ENCODE peak calls at places on chromosomes 16 and 17, in eight cellular contexts. S is GM23248; Z is hepatocyte; H is right lobe of liver; I is left ventricle myocardium inferior; L is CD4-positive, alpha-beta memory T cell; A is endothelial cell of umbilical vein; P is left lung. N is an unnamed sample. For H3K36me3, the result is how much of the 10 kb centered on the place peaks cover.

GRCh38 chr17:82664701-82665182 is 16.5 kb upstream of the WDR45B start:
- DNase-seq in Z (no peak), L (no peak), P (peak), H (no peak), S (no peak), I (no peak), A (no peak), N (no peak)

GRCh38 chr16:50273888-50274770 is 7.8 kb downstream of the ADCY7 start:
- DNase-seq in L (peak), Z (no peak), S (no peak), P (peak), A (no peak), I (no peak), H (peak), N (peak)

GRCh38 chr16:11627822-11628457 is 40.3 kb upstream of the SNN start:
- DNase-seq in H (no peak), P (no peak), Z (peak), I (no peak), L (no peak), A (no peak), S (peak), N (no peak)

GRCh38 chr17:62109378-62109902 is 44.4 kb upstream of the MED13 start:
- DNase-seq in A (peak), P (no peak), S (peak), H (peak), Z (peak), I (no peak), L (peak), N (peak)

GRCh38 chr17:32807577-32807976 is 69.3 kb downstream of the MYO1D start:
- DNase-seq in I (no peak), H (no peak), S (no peak), Z (no peak), A (peak), P (no peak), L (no peak), N (no peak)

GRCh38 chr17:14793237-14793636 is 471.9 kb downstream of the PMP22 start:
- DNase-seq in P (no peak), S (peak), A (no peak), H (no peak), Z (no peak), I (no peak), L (no peak), N (no peak)

GRCh38 chr16:17365211-17365541 is 105.6 kb downstream of the XYLT1 start:
- DNase-seq in S (no peak), P (no peak), Z (no peak), I (no peak), A (no peak), L (no peak), H (no peak), N (no peak)

GRCh38 chr17:44677136-44677535 is 12.4 kb downstream of the CCDC43 start:
- DNase-seq in P (no peak), H (no peak), S (peak), A (peak), I (no peak), L (no peak), Z (no peak), N (no peak)

DNA sequence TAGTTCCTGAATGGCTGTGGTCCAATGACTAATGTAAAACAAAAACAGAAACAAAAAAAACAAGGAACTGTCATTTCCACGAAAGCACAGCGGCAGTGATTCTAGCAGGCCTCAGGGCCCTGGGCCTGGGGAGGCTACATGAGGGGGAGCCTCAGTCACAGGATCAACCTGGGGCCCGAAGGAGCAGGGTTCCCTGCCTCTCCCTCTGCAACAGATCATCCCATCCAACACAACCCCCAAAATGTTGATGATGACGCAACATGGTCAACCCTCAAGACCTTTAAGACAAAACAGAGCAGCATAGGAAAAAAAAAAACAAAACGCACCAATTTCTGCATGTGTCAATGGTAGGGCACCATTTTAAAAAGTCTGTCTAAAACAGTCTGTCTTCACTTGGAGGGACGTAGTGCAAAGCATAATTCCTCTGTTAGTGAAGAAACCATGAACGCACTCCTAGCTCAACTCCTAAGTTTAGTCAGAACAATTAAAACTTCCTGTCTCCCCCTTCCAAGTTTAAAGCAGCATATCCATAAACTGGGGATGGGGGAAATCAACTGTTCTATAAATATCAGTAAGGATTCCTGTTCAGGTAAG is 32.3 kb downstream of the AXIN2 start:
- DNase-seq in L (no peak), I (no peak), Z (no peak), A (no peak), P (no peak), H (no peak), S (no peak), N (no peak)
- H3K36me3 ChIP-seq in L (under half), I (under half), Z (under half), A (under half), P (under half), H (under half), S (under half), N (under half)

GRCh38 chr16:86070511-86070910 is 171.5 kb downstream of the IRF8 start:
- DNase-seq in L (no peak), I (no peak), S (no peak), A (no peak), P (no peak), Z (no peak), H (no peak), N (no peak)

GRCh38 chr16:86070971-86071370 is 172.0 kb downstream of the IRF8 start:
- DNase-seq in S (no peak), P (no peak), A (no peak), H (no peak), I (no peak), L (no peak), Z (no peak), N (no peak)

GRCh38 chr16:86072328-86073102 is 173.6 kb downstream of the IRF8 start:
- DNase-seq in L (no peak), A (peak), P (peak), S (peak), Z (peak), H (no peak), I (peak), N (no peak)

GRCh38 chr16:86073103-86073625 is 174.2 kb downstream of the IRF8 start:
- DNase-seq in I (no peak), A (no peak), Z (no peak), L (no peak), S (no peak), H (no peak), P (peak), N (no peak)

DNA sequence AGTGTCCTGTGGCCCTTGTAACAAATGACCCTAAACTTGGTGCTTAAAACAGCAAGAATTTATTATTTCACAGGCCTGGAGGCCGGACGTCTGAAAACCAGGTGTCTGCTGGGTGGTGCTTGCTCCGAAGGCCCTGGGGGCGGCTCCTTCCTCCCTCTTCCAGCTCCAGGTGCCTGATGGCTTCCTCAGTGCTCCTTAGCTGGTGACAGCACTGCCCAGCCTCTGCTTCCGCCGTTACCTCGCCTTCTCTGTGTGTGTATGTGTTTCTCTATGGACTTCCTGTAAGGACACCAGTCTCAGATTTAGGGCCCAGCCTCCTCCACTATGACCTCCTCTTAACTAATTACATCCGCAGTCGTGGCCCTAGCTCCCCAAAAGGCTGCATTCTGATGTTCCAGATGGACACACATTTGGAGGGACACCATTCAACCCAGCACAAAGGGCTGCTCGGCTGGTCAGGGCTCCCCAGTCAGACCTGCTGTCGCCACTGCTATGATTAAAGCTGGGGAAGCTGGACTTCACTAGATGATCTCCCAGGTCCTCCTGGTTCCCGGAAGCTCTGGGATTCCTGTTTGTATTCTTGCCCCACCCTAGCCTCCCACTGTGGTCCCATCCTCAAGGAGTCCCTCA is 172.8 kb downstream of the IRF8 start:
- DNase-seq in L (no peak), P (no peak), I (no peak), S (no peak), H (no peak), Z (no peak), A (no peak), N (no peak)
- H3K27ac ChIP-seq in L (no peak), P (peak), I (no peak), S (no peak), H (no peak), Z (no peak), A (no peak), N (no peak)

GRCh38 chr16:693766-694165 is 3.6 kb upstream of the WDR24 start:
- DNase-seq in I (no peak), H (no peak), P (no peak), Z (no peak), S (no peak), L (no peak), A (no peak), N (peak)

GRCh38 chr16:694187-694862 is 4.1 kb upstream of the WDR24 start:
- DNase-seq in H (no peak), L (no peak), I (no peak), P (no peak), Z (no peak), A (no peak), S (no peak), N (no peak)

GRCh38 chr16:695355-696089 is 5.3 kb upstream of the WDR24 start:
- DNase-seq in P (no peak), I (no peak), S (peak), Z (no peak), L (peak), H (no peak), A (no peak), N (peak)

GRCh38 chr16:693364-693763 is 3.2 kb upstream of the WDR24 start:
- DNase-seq in S (no peak), H (no peak), I (no peak), P (no peak), Z (no peak), A (no peak), L (no peak), N (no peak)

GRCh38 chr16:694863-695354 is 4.7 kb upstream of the WDR24 start:
- DNase-seq in I (no peak), P (no peak), H (no peak), A (no peak), Z (no peak), L (no peak), S (no peak), N (no peak)
- H3K4me3 ChIP-seq in I (peak), P (peak), H (no peak), A (no peak), Z (no peak), L (peak), S (no peak), N (peak)

GRCh38 chr17:46037722-46038255 is 38.7 kb downstream of the STH start:
- DNase-seq in P (no peak), Z (no peak), S (no peak), A (no peak), L (no peak), H (no peak), I (no peak), N (no peak)
- H3K36me3 ChIP-seq in P (under half), Z (under half), S (half or more), A (under half), L (half or more), H (under half), I (half or more), N (half or more)

GRCh38 chr16:12758031-12758669 is 45.5 kb downstream of the CPPED1 start:
- DNase-seq in A (peak), H (no peak), S (no peak), P (no peak), L (no peak), I (no peak), Z (peak), N (no peak)
- H3K27ac ChIP-seq in A (peak), H (peak), S (no peak), P (no peak), L (no peak), I (no peak), Z (no peak), N (no peak)

GRCh38 chr17:31487648-31488263 is 96.3 kb downstream of the RAB11FIP4 start:
- DNase-seq in Z (peak), H (peak), I (peak), A (no peak), P (peak), L (peak), S (peak), N (peak)

GRCh38 chr17:31488264-31488981 is 96.9 kb downstream of the RAB11FIP4 start:
- DNase-seq in H (peak), S (no peak), Z (peak), L (peak), I (no peak), A (no peak), P (peak), N (no peak)

GRCh38 chr17:31489295-31490018 is 98.0 kb downstream of the RAB11FIP4 start:
- DNase-seq in S (no peak), H (peak), A (no peak), I (no peak), Z (peak), P (no peak), L (no peak), N (no peak)

GRCh38 chr17:31490019-31490383 is 98.5 kb downstream of the RAB11FIP4 start:
- DNase-seq in Z (no peak), I (no peak), H (no peak), L (no peak), P (no peak), A (no peak), S (no peak), N (no peak)

GRCh38 chr17:31488982-31489294 is 97.5 kb downstream of the RAB11FIP4 start:
- DNase-seq in Z (no peak), L (no peak), S (no peak), I (no peak), P (no peak), H (no peak), A (no peak), N (peak)
- H3K4me3 ChIP-seq in Z (peak), L (peak), S (no peak), I (peak), P (peak), H (peak), A (no peak), N (peak)

DNA sequence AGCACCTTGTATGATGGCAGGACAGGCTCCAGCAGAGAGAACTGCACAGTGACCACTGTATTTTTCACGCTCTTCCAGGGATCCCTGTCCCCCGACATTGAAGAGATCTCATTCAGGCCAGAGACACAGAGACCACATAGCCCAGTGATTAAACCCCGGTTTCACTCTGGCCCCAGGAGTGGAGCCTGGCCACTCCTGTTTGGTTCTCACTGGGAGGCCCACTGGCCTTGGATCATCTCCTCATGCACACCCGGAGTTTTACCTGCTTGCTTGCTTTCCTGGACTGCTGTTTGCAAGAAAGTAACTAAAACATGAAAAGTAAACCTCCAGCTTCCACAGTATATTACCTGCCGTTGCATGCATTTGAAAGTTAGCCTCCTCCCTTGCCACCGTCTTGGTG is 13.2 kb upstream of the CLEC18C start:
- DNase-seq in P (peak), H (no peak), L (no peak), Z (no peak), A (no peak), S (no peak), I (no peak), N (no peak)
- H3K36me3 ChIP-seq in P (under half), H (under half), L (half or more), Z (under half), A (under half), S (under half), I (half or more), N (under half)

N was measured in CD8-positive, alpha-beta T cell.